ENCODE peak calls at places on chromosomes 5 and 9, in seven cellular contexts. U is H7; P is fibroblast of lung; B is CD8-positive, alpha-beta memory T cell; N is mesenchymal stem cell; G is tibial artery; Y is brain microvascular endothelial cell. K is an unnamed sample.

GRCh38 chr9:135522931-135523330 is 1.7 kb downstream of the LCN1 start:
- DNase-seq in Y (no peak), G (peak; percentile 53), P (no peak), U (peak; percentile 78), N (no peak), B (no peak), K (no peak)

GRCh38 chr5:74643160-74643562 is 2.6 kb upstream of the ENC1 start:
- DNase-seq in B (no peak), Y (peak; percentile 95), U (no peak), N (peak; percentile 98), G (no peak), P (peak; percentile 91), K (no peak)

GRCh38 chr5:3376611-3377010 is 219.0 kb upstream of the IRX1 start:
- DNase-seq in U (no peak), G (no peak), B (no peak), P (no peak), Y (no peak), N (no peak), K (no peak)

GRCh38 chr5:155943516-155944407 is 383.2 kb upstream of the SGCD start:
- DNase-seq in B (peak; percentile 5), P (peak; percentile 60), N (peak; percentile 50), U (peak; percentile 41), Y (peak; percentile 3), G (no peak), K (peak; percentile 52)

GRCh38 chr5:172452398-172453205 is 1.7 kb downstream of the SH3PXD2B start:
- DNase-seq in N (peak; percentile 84), B (no peak), P (peak; percentile 68), U (no peak), G (peak; percentile 79), Y (peak; percentile 74), K (no peak)

GRCh38 chr5:144142030-144142825 is 28.2 kb downstream of the YIPF5 start:
- DNase-seq in Y (peak; percentile 22), G (no peak), B (no peak), N (peak; percentile 62), P (peak; percentile 71), U (peak; percentile 16), K (no peak)

GRCh38 chr5:23235246-23235645 is 272.2 kb upstream of the PRDM9 start:
- DNase-seq in G (no peak), Y (no peak), P (no peak), U (no peak), N (no peak), B (no peak), K (no peak)

GRCh38 chr9:69745716-69746538 is 13.9 kb downstream of the PTAR1 start:
- DNase-seq in Y (no peak), P (peak; percentile 46), B (no peak), N (peak; percentile 58), U (no peak), G (no peak), K (no peak)

GRCh38 chr5:108769352-108769751 is 21.7 kb downstream of the FER start:
- DNase-seq in G (no peak), U (no peak), N (no peak), B (no peak), P (no peak), Y (no peak), K (no peak)

GRCh38 chr5:141360685-141361084 is 891 bp downstream of the PCDHGB2 start:
- DNase-seq in B (no peak), G (no peak), U (no peak), N (no peak), Y (no peak), P (no peak), K (no peak)
- H3K4me3 ChIP-seq in B (no peak overlapping the region), G (no peak overlapping the region), U (no peak overlapping the region), N (no peak overlapping the region), Y (no peak overlapping the region), P (peak overlapping the region; percentile 58), K (no peak overlapping the region)

GRCh38 chr5:78108564-78108963 is 185.9 kb downstream of the AP3B1 start:
- DNase-seq in G (no peak), U (no peak), P (no peak), B (no peak), N (no peak), Y (no peak), K (no peak)
- H3K4me3 ChIP-seq in G (no peak overlapping the region), U (no peak overlapping the region), P (no peak overlapping the region), B (no peak overlapping the region), N (no peak overlapping the region), Y (no peak overlapping the region), K (no peak overlapping the region)

DNA sequence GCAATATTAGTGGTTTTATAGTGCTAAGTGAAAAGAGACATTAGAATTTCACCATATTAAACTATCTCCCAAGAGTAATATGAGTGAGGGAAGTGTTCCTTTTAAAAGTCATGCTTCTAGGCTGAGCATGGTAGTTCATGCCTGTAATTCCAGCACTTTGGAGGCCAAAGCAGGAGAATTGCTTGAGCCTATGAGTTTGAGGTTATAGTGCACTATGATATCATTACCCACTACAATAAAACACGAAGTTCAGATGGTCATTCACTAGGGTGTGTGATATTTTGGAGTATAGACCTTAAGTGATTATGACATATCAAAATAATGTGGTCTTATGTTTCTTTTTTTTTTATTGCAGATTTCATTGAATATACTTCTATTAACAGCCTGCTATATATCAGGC is 6.7 kb downstream of the KIF2A start:
- DNase-seq in N (no peak), U (no peak), G (no peak), B (no peak), P (no peak), Y (no peak), K (no peak)
- H3K4me3 ChIP-seq in N (no peak overlapping the region), U (no peak overlapping the region), G (no peak overlapping the region), B (no peak overlapping the region), P (no peak overlapping the region), Y (no peak overlapping the region), K (no peak overlapping the region)

DNA sequence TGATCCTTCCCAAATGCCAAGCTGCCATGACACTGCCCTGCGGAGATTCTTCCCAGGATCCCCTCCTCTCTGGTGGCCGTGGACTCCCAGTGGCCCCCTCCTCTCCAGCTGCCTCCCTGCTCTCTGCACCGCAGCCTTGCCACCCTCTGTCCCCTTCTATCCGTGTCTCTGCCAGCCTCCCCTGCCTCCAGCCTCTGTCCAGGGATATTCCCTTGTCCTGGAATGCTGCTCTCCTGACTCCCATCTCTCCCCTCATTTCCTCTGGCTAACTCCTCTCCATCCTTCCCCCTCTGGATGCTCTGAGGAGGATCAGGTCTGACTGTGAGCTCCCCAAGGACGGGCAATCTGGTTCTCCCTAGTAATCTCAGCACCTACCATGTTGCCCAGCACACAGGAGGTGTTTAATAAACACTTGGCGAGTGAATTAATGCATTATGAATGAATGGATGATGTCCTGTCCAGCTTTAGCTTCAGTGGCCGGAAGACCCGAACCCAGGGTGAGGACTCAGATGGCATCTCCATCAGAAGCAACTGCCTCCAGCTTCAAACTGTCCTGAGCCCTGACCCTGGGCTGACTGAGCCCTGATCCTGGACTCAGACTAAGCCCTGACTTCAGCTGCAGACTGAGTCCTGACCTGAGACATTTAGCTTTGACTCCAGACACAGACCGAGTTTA is 7.5 kb upstream of the CRB2 start:
- DNase-seq in P (no peak), U (peak; percentile 53), G (no peak), N (no peak), Y (no peak), B (no peak), K (no peak)
- H3K4me3 ChIP-seq in P (no peak overlapping the region), U (no peak overlapping the region), G (no peak overlapping the region), N (no peak overlapping the region), Y (no peak overlapping the region), B (no peak overlapping the region), K (no peak overlapping the region)

GRCh38 chr5:1378866-1379659 is 34.2 kb upstream of the CLPTM1L start:
- DNase-seq in U (peak; percentile 20), G (no peak), P (no peak), Y (no peak), N (no peak), B (no peak), K (no peak)

GRCh38 chr5:1380910-1381309 is 36.0 kb upstream of the CLPTM1L start:
- DNase-seq in N (peak; percentile 0), Y (no peak), G (no peak), B (no peak), P (no peak), U (peak; percentile 38), K (no peak)

GRCh38 chr5:1381370-1382247 is 36.7 kb upstream of the CLPTM1L start:
- DNase-seq in G (no peak), B (no peak), P (no peak), Y (no peak), U (no peak), N (no peak), K (no peak)

GRCh38 chr5:1382248-1382700 is 37.4 kb upstream of the CLPTM1L start:
- DNase-seq in B (no peak), G (no peak), P (no peak), U (no peak), Y (no peak), N (no peak), K (no peak)

GRCh38 chr5:1380011-1380817 is 35.3 kb upstream of the CLPTM1L start:
- DNase-seq in P (peak; percentile 32), U (peak; percentile 89), Y (no peak), G (no peak), N (peak; percentile 29), B (peak; percentile 43), K (no peak)
- H3K4me3 ChIP-seq in P (no peak overlapping the region), U (no peak overlapping the region), Y (no peak overlapping the region), G (peak overlapping the region; percentile 33), N (no peak overlapping the region), B (peak overlapping the region; percentile 38), K (no peak overlapping the region)

GRCh38 chr9:111067472-111067871 is 29.2 kb upstream of the LPAR1 start:
- DNase-seq in U (no peak), P (no peak), B (no peak), N (no peak), Y (no peak), G (no peak), K (no peak)
- H3K4me3 ChIP-seq in U (no peak overlapping the region), P (no peak overlapping the region), B (no peak overlapping the region), N (no peak overlapping the region), Y (no peak overlapping the region), G (no peak overlapping the region), K (no peak overlapping the region)

GRCh38 chr5:15691536-15691935 is 191.6 kb downstream of the FBXL7 start:
- DNase-seq in U (no peak), P (peak; percentile 72), Y (no peak), N (no peak), B (no peak), G (no peak), K (no peak)
- H3K4me3 ChIP-seq in U (no peak overlapping the region), P (no peak overlapping the region), Y (no peak overlapping the region), N (no peak overlapping the region), B (no peak overlapping the region), G (no peak overlapping the region), K (no peak overlapping the region)

DNA sequence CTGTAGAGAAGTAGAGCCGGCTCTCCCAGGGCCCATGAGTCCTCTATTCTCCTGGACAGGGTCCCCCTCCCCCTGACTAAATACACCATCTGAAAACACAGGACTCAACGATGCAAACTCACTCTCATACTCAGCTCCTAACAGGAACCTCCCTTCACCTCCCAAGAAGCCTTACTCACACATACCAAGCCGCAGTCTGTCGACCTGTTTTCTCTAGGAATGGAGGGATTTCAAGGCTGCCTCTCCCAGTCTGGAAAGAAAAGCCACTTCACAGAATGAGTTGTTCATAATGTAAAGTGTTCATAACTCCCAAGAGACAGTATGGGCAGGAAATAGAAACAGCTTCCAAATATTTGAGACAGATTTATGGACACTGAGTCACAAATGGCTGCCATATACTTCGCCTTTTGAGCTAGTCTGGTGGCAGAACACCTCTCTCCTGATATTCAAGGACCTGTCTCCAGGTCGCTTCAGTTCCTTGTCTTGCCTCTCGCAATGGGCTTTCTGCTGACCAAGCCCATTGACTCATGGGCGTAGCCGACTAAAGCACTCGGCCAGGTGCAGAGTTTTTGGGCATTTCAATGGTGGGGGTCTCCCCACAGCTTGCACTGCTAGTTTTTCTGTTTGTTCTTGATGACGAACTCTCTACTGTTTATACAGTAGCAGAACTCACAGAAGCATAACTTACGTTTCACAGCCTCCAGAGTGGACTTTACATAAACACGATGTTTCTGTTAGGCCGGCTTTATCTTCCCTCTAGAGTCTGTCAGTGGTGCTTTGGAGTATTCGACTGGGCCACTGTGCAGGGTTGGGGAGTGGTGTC is 25.0 kb upstream of the IL17B start:
- DNase-seq in N (peak; percentile 98), B (no peak), U (no peak), Y (peak; percentile 80), G (peak; percentile 52), P (peak; percentile 82), K (peak; percentile 27)
- H3K4me3 ChIP-seq in N (no peak overlapping the region), B (no peak overlapping the region), U (no peak overlapping the region), Y (no peak overlapping the region), G (peak overlapping the region; percentile 30), P (no peak overlapping the region), K (no peak overlapping the region)

K was measured in ovary.